ENCODE peak calls at places on chromosomes 4 and X, in four cellular contexts. J, C, G and A are unnamed samples.

GRCh38 chr4:105956566-105956965 is 61.3 kb downstream of the NPNT start:
- DNase-seq in J (no peak), C (no peak), G (no peak), A (no peak)

GRCh38 chr4:74266081-74266480 is 42.2 kb upstream of the EPGN start:
- DNase-seq in J (no peak), C (no peak), G (no peak), A (no peak)

GRCh38 chrX:13805241-13805640 is 11.7 kb downstream of the GPM6B start:
- DNase-seq in J (no peak), C (no peak), G (no peak), A (no peak)

GRCh38 chrX:154372612-154373022 is 1.8 kb downstream of the FLNA start:
- DNase-seq in J (no peak), C (no peak), G (no peak), A (no peak)

GRCh38 chr4:26076000-26076587 is 162.1 kb downstream of the SMIM20 start:
- DNase-seq in J (no peak), C (no peak), G (no peak), A (peak)

GRCh38 chr4:106898621-106899230 is 137.4 kb downstream of the DKK2 start:
- DNase-seq in J (no peak), C (no peak), G (no peak), A (peak)

GRCh38 chr4:154711522-154711921 is 32.3 kb upstream of the LRAT start:
- DNase-seq in J (no peak), C (no peak), G (no peak), A (no peak)

GRCh38 chr4:56990109-56990508 is 11.4 kb downstream of the POLR2B start:
- DNase-seq in J (no peak), C (no peak), G (no peak), A (no peak)